ENCODE peak calls at places on chromosome 1, in ten cellular contexts. K is mucosa of descending colon, H is tibial artery, P is stomach, Y is left lung, I is PC-3, Z is HFF-Myc, C is fibroblast of mammary gland, X is astrocyte of the cerebellum, S is heart right ventricle. O is an unnamed sample.

GRCh38 chr1:163076044-163076443 is 6.9 kb downstream of the RGS4 start:
- DNase-seq in P (no peak), I (no peak), X (no peak), S (no peak), K (no peak), C (no peak), Y (no peak), H (no peak), Z (no peak), O (no peak)

GRCh38 chr1:85611856-85612255 is 31.3 kb downstream of the CCN1 start:
- DNase-seq in H (peak), P (peak), I (peak), X (peak), S (peak), Z (peak), C (peak), Y (peak), K (peak), O (peak)

GRCh38 chr1:3067301-3067670 is 1.7 kb upstream of the PRDM16 start:
- DNase-seq in C (no peak), X (no peak), Z (no peak), P (no peak), I (no peak), S (no peak), H (no peak), Y (peak), K (no peak), O (no peak)

GRCh38 chr1:119878171-119878570 is 18.1 kb downstream of the ADAM30 start:
- DNase-seq in I (no peak), X (no peak), C (no peak), H (no peak), Z (no peak), Y (no peak), K (no peak), P (no peak), S (no peak), O (no peak)

GRCh38 chr1:202016022-202016624 is 5.7 kb downstream of the ELF3 start:
- DNase-seq in Z (peak), X (no peak), Y (no peak), C (no peak), P (peak), K (peak), H (no peak), S (no peak), I (no peak), O (no peak)

GRCh38 chr1:183277821-183278735 is 92.0 kb downstream of the LAMC2 start:
- DNase-seq in S (no peak), I (no peak), C (peak), Y (no peak), X (no peak), P (peak), Z (no peak), H (no peak), K (no peak), O (no peak)

GRCh38 chr1:151511636-151512215 is 539 bp downstream of the CGN start:
- DNase-seq in Z (no peak), C (no peak), P (peak), X (no peak), Y (peak), I (peak), K (peak), H (no peak), S (peak), O (no peak)

GRCh38 chr1:29235955-29236742 is at the start of gene PTPRU:
- DNase-seq in S (peak), X (no peak), Y (peak), Z (no peak), I (peak), P (peak), H (peak), K (peak), C (peak), O (no peak)

GRCh38 chr1:237470712-237471310 is 419.9 kb downstream of the ZP4 start:
- DNase-seq in X (no peak), Y (no peak), I (peak), Z (no peak), P (peak), C (no peak), H (no peak), K (no peak), S (peak), O (no peak)

GRCh38 chr1:202888204-202888506 is 794 bp downstream of the RABIF start:
- DNase-seq in Y (no peak), Z (peak), P (no peak), S (no peak), K (no peak), X (no peak), C (peak), H (no peak), I (no peak), O (peak)

GRCh38 chr1:78061825-78062523 is 16.2 kb downstream of the GIPC2 start:
- DNase-seq in P (no peak), Z (peak), Y (no peak), I (peak), X (peak), K (no peak), H (no peak), C (peak), S (no peak), O (no peak)

GRCh38 chr1:174204697-174205308 is 45.5 kb downstream of the RABGAP1L start:
- DNase-seq in H (no peak), I (peak), P (no peak), S (no peak), Z (no peak), K (no peak), X (no peak), Y (no peak), C (peak), O (no peak)

GRCh38 chr1:33723251-33723650 is 140.6 kb upstream of the HMGB4 start:
- DNase-seq in I (no peak), K (no peak), C (no peak), P (no peak), H (no peak), Y (no peak), X (no peak), Z (no peak), S (no peak), O (no peak)

GRCh38 chr1:39205102-39205780 is 746 bp downstream of the MACF1 start:
- DNase-seq in K (peak), I (peak), P (peak), Y (peak), C (peak), X (no peak), S (peak), H (peak), Z (peak), O (no peak)

DNA sequence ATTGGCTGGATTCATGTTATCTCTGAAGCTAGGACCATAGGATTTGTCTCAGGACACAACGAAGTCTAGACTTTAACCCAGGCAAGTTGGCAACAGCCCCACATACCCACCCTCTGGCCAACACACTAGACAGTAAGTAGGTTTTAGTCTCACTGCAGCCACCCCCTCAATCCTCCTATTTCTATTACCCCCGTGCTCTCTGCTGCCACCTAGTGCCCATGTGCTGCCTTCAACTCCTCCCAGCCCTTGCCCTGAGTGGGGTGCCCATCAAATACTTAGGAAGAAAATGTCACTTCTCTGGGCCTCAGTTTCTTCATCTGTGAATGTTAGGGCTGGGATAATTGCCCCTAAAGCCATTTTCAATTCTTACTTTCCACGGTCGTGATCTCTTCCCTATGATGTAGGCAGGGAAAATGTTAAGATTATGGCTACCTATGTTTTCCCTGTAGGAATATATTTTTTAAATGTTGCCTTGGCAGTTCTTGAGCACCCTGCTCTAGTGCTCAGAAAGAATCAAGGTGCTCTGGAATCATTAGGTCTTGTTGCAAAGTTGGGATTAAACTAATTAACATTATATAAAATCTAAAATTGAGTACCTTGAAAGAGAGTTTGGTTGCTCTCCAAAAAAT is 213.0 kb downstream of the LMX1A start:
- DNase-seq in Z (no peak), C (peak), H (no peak), K (peak), Y (no peak), P (peak), S (no peak), I (peak), X (no peak), O (no peak)
- TF ChIP-seq CTCF in Z (peak), C (peak), H (no peak), K (peak), Y (peak), P (no peak), S (peak), I (peak), X (peak), O (peak)

DNA sequence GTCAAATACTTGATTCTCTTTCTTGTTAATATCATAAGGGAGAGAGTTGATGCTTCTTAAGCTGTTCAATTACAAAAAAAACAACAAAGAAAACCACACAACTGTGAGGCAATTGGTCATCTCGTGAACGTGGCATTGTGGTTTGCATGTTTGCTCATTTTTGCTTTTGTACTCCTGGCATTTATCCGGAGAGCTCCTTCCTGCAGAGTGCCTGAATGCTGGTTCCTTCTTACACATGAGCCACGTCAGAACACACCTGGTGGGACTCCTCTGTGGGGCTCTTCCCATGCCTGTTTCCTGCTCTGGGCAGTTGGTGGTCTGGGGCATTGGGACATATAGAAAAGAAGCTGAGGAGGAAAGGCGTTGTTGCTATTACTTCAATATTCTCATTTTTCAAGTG is 25.7 kb downstream of the KCNK1 start:
- DNase-seq in X (peak), K (no peak), S (no peak), P (no peak), H (no peak), I (peak), C (peak), Y (no peak), Z (no peak), O (no peak)
- H3K4me3 ChIP-seq in X (no peak), K (no peak), S (no peak), P (no peak), H (no peak), I (no peak), C (no peak), Y (no peak), Z (no peak), O (no peak)

DNA sequence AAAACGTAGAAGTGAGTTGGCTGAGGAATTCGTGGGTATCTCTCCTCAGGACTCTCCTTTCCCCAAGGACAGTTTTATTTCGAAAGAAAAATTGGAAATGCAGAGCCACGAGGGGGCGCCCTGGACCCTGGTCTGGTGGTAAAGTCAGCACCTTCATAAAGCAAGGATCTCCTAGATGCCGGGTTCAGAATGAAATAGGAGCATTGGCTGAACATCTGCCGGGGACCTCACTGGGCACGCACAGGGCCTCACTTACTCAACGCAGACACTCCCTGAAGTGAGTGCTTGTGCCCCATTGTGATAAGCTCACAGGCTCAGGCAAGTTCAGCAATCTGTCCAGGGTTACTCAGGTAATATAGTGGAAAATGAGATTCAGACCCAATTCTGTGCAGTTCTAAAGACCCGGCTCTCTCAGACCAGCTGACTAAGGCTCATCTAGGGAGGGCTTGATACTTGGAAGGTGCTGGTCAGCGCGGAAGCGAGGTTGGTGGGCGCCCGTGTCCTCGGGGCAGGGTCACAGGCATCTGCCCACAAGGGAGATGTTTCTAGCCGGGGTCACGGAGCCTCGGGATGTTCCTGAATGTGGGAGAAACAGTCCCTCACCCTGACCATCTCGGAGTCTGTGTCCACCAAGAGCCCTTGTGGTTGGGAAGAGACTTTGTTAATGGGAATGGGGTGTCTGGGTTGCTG is 55.7 kb upstream of the ETV3 start:
- DNase-seq in K (peak), I (peak), C (peak), S (peak), H (peak), Y (no peak), Z (peak), X (peak), P (peak), O (peak)
- TF ChIP-seq CTCF in K (peak), I (peak), C (peak), S (peak), H (no peak), Y (peak), Z (peak), X (peak), P (no peak), O (peak)

GRCh38 chr1:19665044-19665455 is 375 bp downstream of the HTR6 start:
- DNase-seq in C (no peak), P (no peak), X (no peak), H (no peak), Z (no peak), Y (no peak), S (no peak), K (no peak), I (no peak), O (no peak)
- H3K4me3 ChIP-seq in C (no peak), P (peak), X (no peak), H (no peak), Z (no peak), Y (no peak), S (peak), K (no peak), I (peak), O (no peak)

GRCh38 chr1:1793481-1794244 is 15.4 kb upstream of the NADK start:
- DNase-seq in K (no peak), C (no peak), X (no peak), S (no peak), I (no peak), Z (no peak), P (no peak), H (no peak), Y (no peak), O (no peak)

GRCh38 chr1:1797731-1798341 is 19.6 kb upstream of the NADK start:
- DNase-seq in Z (no peak), I (no peak), C (no peak), Y (no peak), S (no peak), P (peak), X (no peak), H (no peak), K (peak), O (no peak)

GRCh38 chr1:1794999-1795398 is 16.7 kb upstream of the NADK start:
- DNase-seq in I (no peak), P (no peak), Y (no peak), X (no peak), H (no peak), Z (no peak), K (no peak), S (no peak), C (no peak), O (no peak)

GRCh38 chr1:1799716-1800115 is 21.4 kb upstream of the NADK start:
- DNase-seq in X (no peak), S (no peak), K (no peak), P (no peak), Z (no peak), H (no peak), I (no peak), Y (no peak), C (no peak), O (no peak)

DNA sequence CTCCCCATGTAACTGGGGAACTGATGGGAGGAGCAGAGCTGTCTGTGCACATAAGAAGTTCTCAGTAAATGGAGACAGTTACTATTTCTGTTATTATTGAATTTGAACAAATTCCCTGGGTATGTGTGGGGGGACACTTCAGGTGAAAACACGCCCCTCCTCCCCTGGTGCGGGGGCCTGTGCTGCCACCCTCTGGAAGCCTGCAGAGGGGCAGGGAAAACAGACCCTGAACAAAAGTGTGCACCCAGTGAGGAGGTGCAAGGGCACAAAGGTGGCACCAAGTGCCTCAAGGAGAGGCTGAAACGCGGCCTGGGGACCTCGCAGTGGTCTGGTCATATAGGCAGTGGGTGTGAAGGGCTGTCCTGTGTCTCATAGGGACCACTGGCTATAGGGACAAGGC is 18.2 kb upstream of the NADK start:
- DNase-seq in C (no peak), X (no peak), H (no peak), S (no peak), P (no peak), Y (no peak), I (no peak), Z (no peak), K (no peak), O (no peak)
- TF ChIP-seq CTCF in C (peak), X (peak), H (no peak), S (no peak), P (no peak), Y (no peak), I (peak), Z (no peak), K (no peak), O (peak)

GRCh38 chr1:10704383-10704882 is 92.0 kb downstream of the CASZ1 start:
- DNase-seq in Z (no peak), H (no peak), X (no peak), C (no peak), S (no peak), P (peak), I (no peak), K (no peak), Y (no peak), O (no peak)
- H3K4me3 ChIP-seq in Z (no peak), H (no peak), X (no peak), C (no peak), S (no peak), P (peak), I (no peak), K (no peak), Y (no peak), O (no peak)

O was measured in epithelial cell of proximal tubule.